ENCODE peak calls at places on chromosome 16, in six cellular contexts. T is stimulated activated CD8-positive, alpha-beta memory T cell treated with anti-CD3 and anti-CD28 coated beads, Interleukin-2, amount 100 ng/mL, for 48 hours; V is left kidney; B is keratinocyte; N is HuH-7; F is astrocyte of the hippocampus. U is an unnamed sample.

GRCh38 chr16:24988593-24989338 is 26.4 kb downstream of the ARHGAP17 start:
- DNase-seq in T (no peak), V (peak; percentile 46), B (no peak), N (no peak), F (peak; percentile 73), U (peak; percentile 74)

GRCh38 chr16:85302848-85303353 is 190.6 kb upstream of the CIBAR2 start:
- DNase-seq in T (no peak), V (no peak), B (no peak), N (no peak), F (no peak), U (no peak)

GRCh38 chr16:59849716-59850115 is 1115.6 kb upstream of the GOT2 start:
- DNase-seq in T (no peak), V (no peak), B (no peak), N (no peak), F (no peak), U (no peak)

GRCh38 chr16:85753559-85753958 is 2.7 kb upstream of the C16orf74 start:
- DNase-seq in T (no peak), V (no peak), B (no peak), N (no peak), F (no peak), U (no peak)

GRCh38 chr16:81899601-81900000 is 111.7 kb downstream of the SDR42E1 start:
- DNase-seq in T (no peak), V (no peak), B (no peak), N (no peak), F (no peak), U (no peak)

GRCh38 chr16:65136656-65137055 is 14.8 kb upstream of the CDH11 start:
- DNase-seq in T (no peak), V (no peak), B (no peak), N (no peak), F (no peak), U (no peak)

GRCh38 chr16:57926041-57926440 is 44.9 kb downstream of the CNGB1 start:
- DNase-seq in T (no peak), V (no peak), B (no peak), N (no peak), F (no peak), U (no peak)

GRCh38 chr16:31352344-31353115 is 2.4 kb upstream of the ITGAX start:
- DNase-seq in T (no peak), V (no peak), B (no peak), N (no peak), F (no peak), U (no peak)

GRCh38 chr16:74029122-74029805 is 267.4 kb upstream of the PSMD7 start:
- DNase-seq in T (no peak), V (peak; percentile 58), B (no peak), N (no peak), F (no peak), U (no peak)

GRCh38 chr16:31862761-31863160 is 10.8 kb upstream of the ZNF267 start:
- DNase-seq in T (no peak), V (no peak), B (no peak), N (no peak), F (no peak), U (no peak)